ENCODE peak calls at places on chromosomes 3 and 15, in six cellular contexts. O is lung, I is progenitor cell of endocrine pancreas, T is cardiac muscle cell, W is right atrium auricular region, M is dorsolateral prefrontal cortex. D is an unnamed sample.

GRCh38 chr3:125087768-125088391 is 32.1 kb upstream of the HEG1 start:
- DNase-seq in T (no peak), M (no peak), O (no peak), W (no peak), I (no peak), D (no peak)

GRCh38 chr15:78810377-78811123 is 714 bp downstream of the ADAMTS7 start:
- DNase-seq in T (peak), M (no peak), W (no peak), O (peak), I (peak), D (peak)

GRCh38 chr15:75452364-75452967 is 976 bp upstream of the SIN3A start:
- DNase-seq in M (peak), T (peak), I (peak), W (peak), O (peak), D (peak)

GRCh38 chr3:144380832-144381231 is 409.2 kb downstream of the DIPK2A start:
- DNase-seq in M (no peak), I (no peak), O (no peak), W (no peak), T (no peak), D (no peak)

GRCh38 chr3:187976361-187976900 is 177.5 kb upstream of the LPP start:
- DNase-seq in O (no peak), T (no peak), I (no peak), M (no peak), W (no peak), D (no peak)

GRCh38 chr3:27219127-27219860 is 149.9 kb downstream of the NEK10 start:
- DNase-seq in O (no peak), T (no peak), I (no peak), W (no peak), M (no peak), D (no peak)

GRCh38 chr15:40290540-40291087 is 7.8 kb upstream of the ANKRD63 start:
- DNase-seq in O (no peak), W (no peak), M (no peak), T (no peak), I (no peak), D (no peak)

GRCh38 chr15:75306188-75306587 is 23.6 kb downstream of the GOLGA6D start:
- DNase-seq in W (no peak), T (no peak), I (no peak), O (no peak), M (no peak), D (no peak)

GRCh38 chr15:64429448-64429847 is 30.9 kb upstream of the ZNF609 start:
- DNase-seq in I (no peak), T (no peak), O (no peak), W (no peak), M (no peak), D (no peak)

GRCh38 chr3:168040624-168041208 is 55.0 kb downstream of the GOLIM4 start:
- DNase-seq in T (peak), W (no peak), M (no peak), O (no peak), I (no peak), D (no peak)

GRCh38 chr3:143375698-143376097 is 256.1 kb downstream of the CHST2 start:
- DNase-seq in T (no peak), M (no peak), O (no peak), W (no peak), I (no peak), D (no peak)

GRCh38 chr3:52172262-52172757 is 18.1 kb upstream of the POC1A start:
- DNase-seq in T (no peak), W (no peak), O (no peak), M (no peak), I (no peak), D (no peak)

GRCh38 chr15:66766282-66767228 is 64.5 kb downstream of the SMAD6 start:
- DNase-seq in W (no peak), T (no peak), M (no peak), O (no peak), I (no peak), D (no peak)

GRCh38 chr3:122189357-122189756 is 5.9 kb downstream of the CASR start:
- DNase-seq in I (no peak), T (no peak), M (no peak), O (no peak), W (no peak), D (no peak)

GRCh38 chr3:61927332-61927731 is 366.0 kb downstream of the PTPRG start:
- DNase-seq in W (peak), T (no peak), O (peak), M (peak), I (no peak), D (no peak)

GRCh38 chr15:25846377-25846776 is 16.8 kb downstream of the ATP10A start:
- DNase-seq in W (no peak), T (no peak), I (no peak), O (no peak), M (no peak), D (no peak)

GRCh38 chr3:172808969-172809546 is 58.5 kb downstream of the ECT2 start:
- DNase-seq in O (no peak), T (peak), I (no peak), M (no peak), W (no peak), D (no peak)

GRCh38 chr15:64452988-64453688 is 7.2 kb upstream of the ZNF609 start:
- DNase-seq in T (no peak), M (peak), W (no peak), O (no peak), I (no peak), D (no peak)

GRCh38 chr15:101138913-101139880 is 112.7 kb downstream of the CHSY1 start:
- DNase-seq in M (no peak), I (no peak), O (no peak), T (no peak), W (no peak), D (no peak)

GRCh38 chr3:49616491-49616941 is 57.6 kb upstream of the APEH start:
- DNase-seq in M (no peak), I (no peak), O (no peak), W (no peak), T (no peak), D (no peak)

GRCh38 chr15:80773122-80773551 is 6.0 kb upstream of the CEMIP start:
- DNase-seq in W (no peak), I (no peak), O (no peak), M (no peak), T (no peak), D (no peak)

GRCh38 chr3:133464573-133464972 is 64.7 kb downstream of the BFSP2 start:
- DNase-seq in I (no peak), O (no peak), W (no peak), T (no peak), M (no peak), D (no peak)

GRCh38 chr3:180135101-180135500 is 98.4 kb upstream of the PEX5L start:
- DNase-seq in M (no peak), T (no peak), I (no peak), O (no peak), W (no peak), D (no peak)

GRCh38 chr3:51691021-51691420 is 15.8 kb upstream of the GRM2 start:
- DNase-seq in W (no peak), M (no peak), T (no peak), O (no peak), I (no peak), D (no peak)

GRCh38 chr3:190122198-190122771 is 1.6 kb upstream of the P3H2 start:
- DNase-seq in W (no peak), M (no peak), T (no peak), I (no peak), O (no peak), D (no peak)

GRCh38 chr3:32340039-32340438 is 51.6 kb upstream of the CMTM7 start:
- DNase-seq in T (peak), W (no peak), I (no peak), O (no peak), M (no peak), D (no peak)

DNA sequence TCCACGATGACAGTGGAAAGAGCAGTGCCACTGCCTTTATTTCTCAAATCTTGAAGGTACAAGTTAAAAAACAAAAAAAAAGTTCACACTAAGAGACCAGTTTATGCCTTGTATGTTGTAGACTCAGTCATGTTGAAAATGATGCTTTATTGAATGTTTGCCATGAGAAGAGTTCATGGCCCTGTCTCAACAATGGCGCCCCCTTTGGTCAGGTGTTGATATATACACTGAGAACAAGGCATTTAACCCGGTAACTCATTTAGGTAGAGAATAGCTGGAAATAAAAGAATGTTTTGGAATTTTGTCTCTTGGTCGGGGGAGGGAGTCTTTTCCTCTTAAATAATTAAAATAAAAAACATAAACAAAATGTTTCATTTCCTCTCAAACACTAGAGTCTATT is 145.6 kb upstream of the SLC2A2 start:
- DNase-seq in M (no peak), T (no peak), W (no peak), I (no peak), O (no peak), D (no peak)
- TF ChIP-seq CTCF in M (no peak), T (peak), W (no peak), I (peak), O (no peak), D (no peak)

DNA sequence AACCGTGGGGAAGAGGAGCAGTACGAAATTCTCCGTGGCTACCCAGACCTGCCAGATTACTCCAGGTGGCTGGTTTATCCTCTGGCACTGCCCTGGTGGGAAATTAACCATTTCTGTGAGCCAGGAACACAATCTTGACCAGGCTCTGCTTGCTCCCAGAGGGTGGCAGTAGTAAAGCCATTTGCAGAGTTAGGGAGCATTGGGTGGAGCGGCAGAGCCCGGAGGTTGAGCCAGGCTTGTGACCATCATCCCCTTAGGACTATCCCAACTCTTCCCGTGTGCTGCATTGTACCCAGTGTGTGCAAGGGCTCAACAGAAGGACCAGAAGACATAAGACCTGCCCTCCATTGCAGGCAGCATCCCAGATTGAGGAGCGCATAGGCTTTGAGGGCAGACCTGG is 5.3 kb downstream of the KNG1 start:
- DNase-seq in T (no peak), I (no peak), W (no peak), O (no peak), M (no peak), D (no peak)
- TF ChIP-seq CTCF in T (peak), I (no peak), W (no peak), O (no peak), M (no peak), D (no peak)

DNA sequence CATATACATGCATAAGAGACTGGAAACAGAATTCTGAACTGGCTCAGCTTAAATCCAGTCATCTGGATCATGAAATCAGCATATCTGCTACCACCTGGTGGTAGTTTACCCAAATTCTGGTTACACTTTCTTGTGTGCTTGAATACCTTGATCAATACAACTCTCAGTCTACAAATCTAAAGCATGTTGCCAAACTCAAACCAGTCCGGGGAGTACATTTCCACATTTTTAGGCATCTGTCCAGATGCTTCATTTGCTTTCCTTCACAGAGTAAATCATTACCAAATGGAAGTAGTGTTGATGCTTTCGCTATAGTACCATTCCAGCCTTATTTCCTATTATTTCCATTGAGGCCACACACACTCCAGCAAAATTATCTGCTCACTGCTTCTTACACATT is 126.4 kb downstream of the P2RY1 start:
- DNase-seq in O (no peak), I (no peak), W (no peak), T (peak), M (no peak), D (no peak)
- TF ChIP-seq CTCF in O (no peak), I (peak), W (peak), T (peak), M (peak), D (no peak)

GRCh38 chr3:10855083-10855870 is 39.2 kb downstream of the SLC6A11 start:
- DNase-seq in M (no peak), O (no peak), T (no peak), I (no peak), W (no peak), D (no peak)

GRCh38 chr3:10852031-10852795 is 36.2 kb downstream of the SLC6A11 start:
- DNase-seq in M (peak), T (no peak), O (no peak), I (no peak), W (no peak), D (no peak)

GRCh38 chr3:10855871-10856662 is 40.0 kb downstream of the SLC6A11 start:
- DNase-seq in O (no peak), W (no peak), M (no peak), I (no peak), T (no peak), D (no peak)
- TF ChIP-seq CTCF in O (no peak), W (no peak), M (no peak), I (peak), T (peak), D (no peak)

GRCh38 chr3:193261970-193262369 is 20.9 kb downstream of the PLAAT1 start:
- DNase-seq in M (no peak), T (no peak), O (no peak), I (no peak), W (no peak), D (no peak)

DNA sequence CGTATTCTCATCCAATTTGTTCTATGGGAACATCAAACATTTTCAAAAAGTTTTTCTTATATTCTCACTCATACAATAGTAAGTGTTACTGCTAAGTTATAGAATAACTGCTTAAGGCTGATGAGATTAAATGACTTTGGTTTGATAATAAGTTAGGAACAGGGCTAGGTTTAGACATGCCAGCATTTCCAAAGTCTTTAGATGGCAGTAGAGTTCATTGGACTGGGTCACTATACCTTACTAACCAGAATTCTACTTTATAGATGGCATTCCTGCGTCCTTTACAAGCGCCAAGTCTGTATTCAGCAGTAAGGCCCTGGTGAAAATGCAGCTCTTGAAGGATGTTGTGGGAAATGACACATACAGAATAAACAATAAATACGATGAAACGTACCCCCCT is 21.7 kb downstream of the PLAAT1 start:
- DNase-seq in M (no peak), O (no peak), T (peak), I (no peak), W (no peak), D (no peak)
- TF ChIP-seq CTCF in M (no peak), O (no peak), T (no peak), I (no peak), W (no peak), D (no peak)

D was measured in activated B cell treated with CpG ODN at 0.5 μM for 24 hours.